ENCODE peak calls at places on chromosomes 2 and 18, in five cellular contexts. One of them, this sample, is unnamed.
A peak's percentile ranks its signal among the peaks of the same experiment; 100 is the strongest.

GRCh38 chr18:78898635-78899034 is 81.0 kb upstream of the SALL3 start:
- DNase-seq in Peyer's patch: no peak
- DNase-seq in mucosa of descending colon: no peak
- DNase-seq in CD4-positive, CD25-positive, alpha-beta regulatory T cell: no peak
- DNase-seq in lower lobe of right lung: no peak
- DNase-seq in this sample: no peak

GRCh38 chr2:145752091-145752806 is 1232.3 kb upstream of the ZEB2 start:
- DNase-seq in Peyer's patch: no peak
- DNase-seq in mucosa of descending colon: no peak
- DNase-seq in CD4-positive, CD25-positive, alpha-beta regulatory T cell: no peak
- DNase-seq in lower lobe of right lung: peak; percentile 47
- DNase-seq in this sample: no peak

GRCh38 chr2:18242716-18243115 is 317.7 kb downstream of the RDH14 start:
- DNase-seq in Peyer's patch: no peak
- DNase-seq in mucosa of descending colon: no peak
- DNase-seq in CD4-positive, CD25-positive, alpha-beta regulatory T cell: no peak
- DNase-seq in lower lobe of right lung: no peak
- DNase-seq in this sample: no peak

GRCh38 chr18:56283346-56283745 is 355.0 kb downstream of the TXNL1 start:
- DNase-seq in Peyer's patch: no peak
- DNase-seq in mucosa of descending colon: no peak
- DNase-seq in CD4-positive, CD25-positive, alpha-beta regulatory T cell: no peak
- DNase-seq in lower lobe of right lung: no peak
- DNase-seq in this sample: no peak

GRCh38 chr2:164523026-164523425 is 98.3 kb downstream of the GRB14 start:
- DNase-seq in Peyer's patch: no peak
- DNase-seq in mucosa of descending colon: no peak
- DNase-seq in CD4-positive, CD25-positive, alpha-beta regulatory T cell: no peak
- DNase-seq in lower lobe of right lung: no peak
- DNase-seq in this sample: no peak

GRCh38 chr18:44848931-44849330 is 168.2 kb downstream of the SETBP1 start:
- DNase-seq in Peyer's patch: no peak
- DNase-seq in mucosa of descending colon: no peak
- DNase-seq in CD4-positive, CD25-positive, alpha-beta regulatory T cell: no peak
- DNase-seq in lower lobe of right lung: no peak
- DNase-seq in this sample: no peak

GRCh38 chr18:39841133-39842041 is 2113.6 kb upstream of the PIK3C3 start:
- DNase-seq in Peyer's patch: no peak
- DNase-seq in mucosa of descending colon: peak; percentile 51
- DNase-seq in CD4-positive, CD25-positive, alpha-beta regulatory T cell: no peak
- DNase-seq in lower lobe of right lung: peak; percentile 51
- DNase-seq in this sample: no peak

GRCh38 chr2:234414591-234414990 is 82.3 kb downstream of the ARL4C start:
- DNase-seq in Peyer's patch: no peak
- DNase-seq in mucosa of descending colon: no peak
- DNase-seq in CD4-positive, CD25-positive, alpha-beta regulatory T cell: no peak
- DNase-seq in lower lobe of right lung: no peak
- DNase-seq in this sample: no peak

GRCh38 chr2:11976090-11976489 is 229.7 kb downstream of the LPIN1 start:
- DNase-seq in Peyer's patch: no peak
- DNase-seq in mucosa of descending colon: no peak
- DNase-seq in CD4-positive, CD25-positive, alpha-beta regulatory T cell: no peak
- DNase-seq in lower lobe of right lung: no peak
- DNase-seq in this sample: no peak

GRCh38 chr2:11975373-11975772 is 228.9 kb downstream of the LPIN1 start:
- DNase-seq in Peyer's patch: no peak
- DNase-seq in mucosa of descending colon: no peak
- DNase-seq in CD4-positive, CD25-positive, alpha-beta regulatory T cell: no peak
- DNase-seq in lower lobe of right lung: no peak
- DNase-seq in this sample: no peak

GRCh38 chr2:11977766-11978524 is 231.5 kb downstream of the LPIN1 start:
- DNase-seq in Peyer's patch: no peak
- DNase-seq in mucosa of descending colon: no peak
- DNase-seq in CD4-positive, CD25-positive, alpha-beta regulatory T cell: no peak
- DNase-seq in lower lobe of right lung: no peak
- DNase-seq in this sample: no peak

GRCh38 chr2:11969774-11970173 is 223.3 kb downstream of the LPIN1 start:
- DNase-seq in Peyer's patch: no peak
- DNase-seq in mucosa of descending colon: no peak
- DNase-seq in CD4-positive, CD25-positive, alpha-beta regulatory T cell: no peak
- DNase-seq in lower lobe of right lung: no peak
- DNase-seq in this sample: no peak

GRCh38 chr2:11974573-11974972 is 228.1 kb downstream of the LPIN1 start:
- DNase-seq in Peyer's patch: no peak
- DNase-seq in mucosa of descending colon: no peak
- DNase-seq in CD4-positive, CD25-positive, alpha-beta regulatory T cell: no peak
- DNase-seq in lower lobe of right lung: no peak
- DNase-seq in this sample: no peak
- H3K9me3 ChIP-seq in Peyer's patch: no peaks in the 10 kb centered on the region
- H3K9me3 ChIP-seq in mucosa of descending colon: peaks cover 4% of the 10 kb centered on the region
- H3K9me3 ChIP-seq in CD4-positive, CD25-positive, alpha-beta regulatory T cell: peaks cover 20% of the 10 kb centered on the region
- H3K9me3 ChIP-seq in lower lobe of right lung: peaks cover 14% of the 10 kb centered on the region
- H3K9me3 ChIP-seq in this sample: peaks cover 24% of the 10 kb centered on the region

GRCh38 chr18:36977121-36977520 is 148.2 kb downstream of the KIAA1328 start:
- DNase-seq in Peyer's patch: no peak
- DNase-seq in mucosa of descending colon: no peak
- DNase-seq in CD4-positive, CD25-positive, alpha-beta regulatory T cell: no peak
- DNase-seq in lower lobe of right lung: no peak
- DNase-seq in this sample: no peak
- H3K9me3 ChIP-seq in Peyer's patch: no peaks in the 10 kb centered on the region
- H3K9me3 ChIP-seq in mucosa of descending colon: peaks cover 4% of the 10 kb centered on the region
- H3K9me3 ChIP-seq in CD4-positive, CD25-positive, alpha-beta regulatory T cell: no peaks in the 10 kb centered on the region
- H3K9me3 ChIP-seq in lower lobe of right lung: peaks cover 3% of the 10 kb centered on the region
- H3K9me3 ChIP-seq in this sample: peaks cover 4% of the 10 kb centered on the region

GRCh38 chr2:153536105-153536504 is 57.5 kb upstream of the RPRM start:
- DNase-seq in Peyer's patch: no peak
- DNase-seq in mucosa of descending colon: no peak
- DNase-seq in CD4-positive, CD25-positive, alpha-beta regulatory T cell: no peak
- DNase-seq in lower lobe of right lung: no peak
- DNase-seq in this sample: no peak

DNA sequence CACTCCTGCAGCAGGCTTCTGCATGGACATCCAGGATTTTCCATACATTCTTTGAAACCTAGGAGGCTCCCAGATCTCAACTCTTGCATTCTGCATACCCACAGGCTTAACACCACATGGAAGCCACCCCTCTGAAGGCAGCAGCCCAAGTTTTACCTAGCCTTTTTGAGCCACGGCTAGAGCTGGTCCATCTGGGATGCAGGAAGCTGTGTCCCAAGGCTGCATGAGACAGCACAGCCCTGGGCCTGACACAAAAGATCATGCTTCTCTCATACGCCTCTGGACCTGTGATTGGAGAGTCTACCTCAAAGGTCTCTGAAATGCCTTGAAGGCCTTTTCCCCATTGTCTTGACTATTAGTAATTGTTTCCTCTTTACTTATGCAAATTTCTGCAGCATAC is 53.6 kb upstream of the RPRM start:
- DNase-seq in Peyer's patch: no peak
- DNase-seq in mucosa of descending colon: no peak
- DNase-seq in CD4-positive, CD25-positive, alpha-beta regulatory T cell: no peak
- DNase-seq in lower lobe of right lung: no peak
- DNase-seq in this sample: no peak
- H3K9me3 ChIP-seq in Peyer's patch: no peaks in the 10 kb centered on the region
- H3K9me3 ChIP-seq in mucosa of descending colon: no peaks in the 10 kb centered on the region
- H3K9me3 ChIP-seq in CD4-positive, CD25-positive, alpha-beta regulatory T cell: no peaks in the 10 kb centered on the region
- H3K9me3 ChIP-seq in lower lobe of right lung: no peaks in the 10 kb centered on the region
- H3K9me3 ChIP-seq in this sample: no peaks in the 10 kb centered on the region

GRCh38 chr2:124988794-124989193 is 963.7 kb downstream of the CNTNAP5 start:
- DNase-seq in Peyer's patch: no peak
- DNase-seq in mucosa of descending colon: no peak
- DNase-seq in CD4-positive, CD25-positive, alpha-beta regulatory T cell: no peak
- DNase-seq in lower lobe of right lung: no peak
- DNase-seq in this sample: no peak
- H3K9me3 ChIP-seq in Peyer's patch: no peaks in the 10 kb centered on the region
- H3K9me3 ChIP-seq in mucosa of descending colon: no peaks in the 10 kb centered on the region
- H3K9me3 ChIP-seq in CD4-positive, CD25-positive, alpha-beta regulatory T cell: peaks cover 3% of the 10 kb centered on the region
- H3K9me3 ChIP-seq in lower lobe of right lung: no peaks in the 10 kb centered on the region
- H3K9me3 ChIP-seq in this sample: no peaks in the 10 kb centered on the region

This sample was measured in CD4-positive, alpha-beta T cell.